ENCODE peak calls at places on chromosomes 4 and X, in four cellular contexts. One of them, this sample, is unnamed.

GRCh38 chrX:81201692-81202412 is at the start of the genes HMGN5 and SH3BGRL:
- DNase-seq in K562: peak
- DNase-seq in H1: peak
- DNase-seq in GM12891: no peak
- DNase-seq in this sample: peak

GRCh38 chr4:118760092-118760491 is 74.9 kb downstream of the METTL14 start:
- DNase-seq in K562: no peak
- DNase-seq in H1: no peak
- DNase-seq in GM12891: no peak
- DNase-seq in this sample: no peak

GRCh38 chr4:186845137-186845842 is 121.6 kb upstream of the FAT1 start:
- DNase-seq in H1: no peak
- DNase-seq in GM12891: no peak
- DNase-seq in K562: peak
- DNase-seq in this sample: no peak

GRCh38 chrX:1105671-1106419 is 106.6 kb downstream of the CRLF2 start:
- DNase-seq in GM12891: no peak
- DNase-seq in H1: no peak
- DNase-seq in K562: no peak
- DNase-seq in this sample: no peak

GRCh38 chr4:166128452-166128851 is 255.4 kb downstream of the TLL1 start:
- DNase-seq in H1: no peak
- DNase-seq in K562: no peak
- DNase-seq in GM12891: no peak
- DNase-seq in this sample: no peak

GRCh38 chr4:73868206-73869129 is 725 bp upstream of the CXCL1 start:
- DNase-seq in H1: no peak
- DNase-seq in K562: no peak
- DNase-seq in GM12891: no peak
- DNase-seq in this sample: no peak

GRCh38 chrX:131595120-131595519 is 51.2 kb downstream of the OR13H1 start:
- DNase-seq in H1: no peak
- DNase-seq in K562: no peak
- DNase-seq in GM12891: no peak
- DNase-seq in this sample: no peak

GRCh38 chr4:2954358-2955185 is 8.6 kb downstream of the NOP14 start:
- DNase-seq in K562: peak
- DNase-seq in H1: peak
- DNase-seq in GM12891: no peak
- DNase-seq in this sample: no peak

GRCh38 chrX:112868586-112868985 is 28.0 kb upstream of the AMOT start:
- DNase-seq in GM12891: no peak
- DNase-seq in K562: no peak
- DNase-seq in H1: no peak
- DNase-seq in this sample: no peak

GRCh38 chrX:110678591-110678990 is 117.0 kb downstream of the CHRDL1 start:
- DNase-seq in H1: no peak
- DNase-seq in K562: no peak
- DNase-seq in GM12891: no peak
- DNase-seq in this sample: no peak

GRCh38 chrX:57752866-57753265 is 72.8 kb upstream of the NLRP2B start:
- DNase-seq in K562: no peak
- DNase-seq in GM12891: no peak
- DNase-seq in H1: peak
- DNase-seq in this sample: no peak

GRCh38 chr4:159268607-159269006 is 165.7 kb downstream of the RAPGEF2 start:
- DNase-seq in H1: no peak
- DNase-seq in K562: no peak
- DNase-seq in GM12891: no peak
- DNase-seq in this sample: no peak

GRCh38 chr4:159269143-159269542 is 166.3 kb downstream of the RAPGEF2 start:
- DNase-seq in K562: no peak
- DNase-seq in GM12891: no peak
- DNase-seq in H1: no peak
- DNase-seq in this sample: no peak

GRCh38 chr4:159269956-159270355 is 167.1 kb downstream of the RAPGEF2 start:
- DNase-seq in K562: no peak
- DNase-seq in H1: no peak
- DNase-seq in GM12891: no peak
- DNase-seq in this sample: no peak

GRCh38 chr4:159267023-159267939 is 164.4 kb downstream of the RAPGEF2 start:
- DNase-seq in H1: no peak
- DNase-seq in GM12891: no peak
- DNase-seq in K562: no peak
- DNase-seq in this sample: no peak

GRCh38 chr4:159267940-159268327 is 165.1 kb downstream of the RAPGEF2 start:
- DNase-seq in H1: no peak
- DNase-seq in GM12891: no peak
- DNase-seq in K562: no peak
- DNase-seq in this sample: no peak
- TF ChIP-seq TAF1 in H1: no peak
- TF ChIP-seq TAF1 in GM12891: no peak
- TF ChIP-seq TAF1 in K562: no peak
- TF ChIP-seq TAF1 in this sample: no peak

GRCh38 chrX:40169193-40170086 is 71.7 kb upstream of the BCOR start:
- DNase-seq in H1: peak
- DNase-seq in K562: peak
- DNase-seq in GM12891: no peak
- DNase-seq in this sample: no peak
- TF ChIP-seq POLR2A in H1: no peak
- TF ChIP-seq POLR2A in K562: no peak
- TF ChIP-seq POLR2A in GM12891: no peak
- TF ChIP-seq POLR2A in this sample: no peak

DNA sequence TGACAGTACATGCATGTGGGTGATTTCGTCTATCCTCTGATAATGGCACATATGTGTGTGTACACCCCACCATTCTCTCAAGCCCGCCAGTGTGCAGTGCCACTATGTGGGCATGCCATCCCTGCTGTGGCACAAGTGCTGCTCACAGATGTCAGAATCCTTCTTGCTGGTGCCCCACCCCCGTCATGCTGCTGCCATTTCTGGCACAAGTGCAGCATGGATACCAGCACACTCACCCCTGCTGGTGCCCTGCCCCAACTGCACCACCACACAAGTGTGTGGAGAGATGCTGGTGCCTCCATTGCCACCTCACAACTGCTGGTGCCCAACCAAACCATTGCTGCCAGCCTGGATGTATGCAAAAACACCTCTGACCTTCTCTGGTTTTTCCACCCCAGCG is 1133.8 kb downstream of the TECRL start:
- DNase-seq in K562: no peak
- DNase-seq in GM12891: no peak
- DNase-seq in H1: no peak
- DNase-seq in this sample: no peak
- TF ChIP-seq POLR2AphosphoS5 in K562: no peak
- TF ChIP-seq POLR2AphosphoS5 in GM12891: no peak
- TF ChIP-seq POLR2AphosphoS5 in H1: no peak
- TF ChIP-seq POLR2AphosphoS5 in this sample: no peak

DNA sequence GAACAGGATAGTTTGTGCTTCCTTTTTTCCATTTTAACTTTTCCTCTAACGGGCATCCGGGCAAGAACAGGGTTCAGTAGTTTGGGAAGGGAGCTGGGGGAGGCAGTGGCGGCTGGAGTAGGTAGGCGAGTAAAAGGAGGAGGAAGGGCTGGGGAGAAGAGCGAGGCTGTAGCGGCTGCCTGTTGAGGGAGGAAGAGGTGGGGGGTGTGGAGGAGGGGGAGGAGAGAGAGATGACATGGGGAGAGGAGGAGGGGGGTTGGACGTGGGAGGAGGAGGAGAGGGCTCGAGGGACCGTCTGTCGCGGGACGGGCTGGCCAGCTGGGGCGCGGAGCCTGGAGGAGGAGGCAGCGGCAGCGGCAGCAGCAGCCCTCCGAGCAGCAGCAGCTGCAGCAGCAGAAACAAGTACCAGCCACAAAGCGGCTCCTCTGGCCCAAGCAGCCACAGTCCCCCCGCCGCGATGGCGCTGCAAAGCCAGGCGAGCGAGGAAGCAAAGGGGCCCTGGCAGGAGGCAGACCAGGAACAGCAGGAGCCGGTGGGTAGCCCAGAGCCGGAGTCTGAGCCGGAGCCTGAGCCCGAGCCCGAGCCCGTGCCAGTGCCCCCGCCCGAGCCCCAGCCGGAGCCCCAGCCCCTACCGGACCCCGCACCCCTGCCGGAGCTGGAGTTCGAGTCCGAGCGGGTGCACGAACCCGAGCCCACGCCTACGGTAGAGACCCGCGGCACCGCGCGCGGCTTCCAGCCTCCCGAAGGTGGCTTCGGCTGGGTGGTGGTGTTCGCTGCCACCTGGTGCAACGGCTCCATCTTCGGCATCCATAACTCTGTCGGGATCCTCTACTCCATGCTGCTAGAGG is at the start of gene SLC16A2:
- DNase-seq in GM12891: peak
- DNase-seq in K562: no peak
- DNase-seq in H1: peak
- DNase-seq in this sample: no peak
- TF ChIP-seq TAF1 in GM12891: no peak
- TF ChIP-seq TAF1 in K562: no peak
- TF ChIP-seq TAF1 in H1: peak
- TF ChIP-seq TAF1 in this sample: no peak

DNA sequence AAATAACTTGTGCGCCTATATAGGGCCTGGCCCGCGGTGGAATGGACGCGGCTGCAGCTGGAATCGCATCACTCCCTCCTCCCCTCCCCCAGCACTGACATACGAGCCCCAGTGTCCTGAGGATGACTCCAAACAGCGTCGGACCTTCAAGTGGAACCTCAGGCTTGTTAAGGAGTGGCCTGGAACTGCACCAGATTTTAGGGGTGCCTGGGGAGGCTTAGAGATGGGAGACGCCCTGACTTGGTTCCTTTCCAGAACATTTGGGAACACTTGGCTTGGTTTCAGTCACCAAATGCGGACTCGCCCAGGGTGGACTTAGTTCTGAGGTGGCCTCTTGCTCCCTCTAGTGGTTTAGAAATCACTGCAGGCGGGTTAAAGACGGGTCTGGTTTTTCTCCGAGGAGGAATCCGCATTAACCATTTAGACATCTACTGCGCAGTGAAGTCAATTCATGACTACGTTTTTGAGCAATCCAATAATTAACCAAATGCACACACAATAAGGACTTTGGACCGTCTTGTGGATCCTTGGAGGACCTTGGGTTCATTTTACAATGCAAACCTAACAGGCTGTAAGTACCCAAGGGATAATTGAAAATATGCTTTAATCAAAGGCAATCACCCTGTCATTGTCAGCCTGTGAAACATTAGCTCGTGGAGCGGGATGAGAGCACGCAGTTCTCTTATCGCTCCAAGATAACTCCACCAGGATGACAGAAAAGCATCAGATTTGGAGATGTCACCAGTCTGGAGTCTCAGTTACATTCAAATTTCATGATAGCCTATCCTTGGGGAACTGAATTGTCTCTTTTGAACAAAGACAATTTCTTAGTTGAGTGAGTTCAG is 11.2 kb upstream of the PDGFRA start:
- DNase-seq in GM12891: peak
- DNase-seq in K562: peak
- DNase-seq in H1: peak
- DNase-seq in this sample: no peak
- TF ChIP-seq POLR2A in GM12891: no peak
- TF ChIP-seq POLR2A in K562: no peak
- TF ChIP-seq POLR2A in H1: no peak
- TF ChIP-seq POLR2A in this sample: no peak

GRCh38 chr4:156280726-156281125 is 327.1 kb upstream of the CTSO start:
- DNase-seq in GM12891: no peak
- DNase-seq in H1: no peak
- DNase-seq in K562: no peak
- DNase-seq in this sample: no peak
- TF ChIP-seq POLR2AphosphoS5 in GM12891: no peak
- TF ChIP-seq POLR2AphosphoS5 in H1: no peak
- TF ChIP-seq POLR2AphosphoS5 in K562: no peak
- TF ChIP-seq POLR2AphosphoS5 in this sample: no peak

GRCh38 chr4:14313757-14314156 is 686.2 kb upstream of the BOD1L1 start:
- DNase-seq in GM12891: no peak
- DNase-seq in K562: no peak
- DNase-seq in H1: no peak
- DNase-seq in this sample: no peak
- TF ChIP-seq TAF1 in GM12891: no peak
- TF ChIP-seq TAF1 in K562: no peak
- TF ChIP-seq TAF1 in H1: no peak
- TF ChIP-seq TAF1 in this sample: no peak

DNA sequence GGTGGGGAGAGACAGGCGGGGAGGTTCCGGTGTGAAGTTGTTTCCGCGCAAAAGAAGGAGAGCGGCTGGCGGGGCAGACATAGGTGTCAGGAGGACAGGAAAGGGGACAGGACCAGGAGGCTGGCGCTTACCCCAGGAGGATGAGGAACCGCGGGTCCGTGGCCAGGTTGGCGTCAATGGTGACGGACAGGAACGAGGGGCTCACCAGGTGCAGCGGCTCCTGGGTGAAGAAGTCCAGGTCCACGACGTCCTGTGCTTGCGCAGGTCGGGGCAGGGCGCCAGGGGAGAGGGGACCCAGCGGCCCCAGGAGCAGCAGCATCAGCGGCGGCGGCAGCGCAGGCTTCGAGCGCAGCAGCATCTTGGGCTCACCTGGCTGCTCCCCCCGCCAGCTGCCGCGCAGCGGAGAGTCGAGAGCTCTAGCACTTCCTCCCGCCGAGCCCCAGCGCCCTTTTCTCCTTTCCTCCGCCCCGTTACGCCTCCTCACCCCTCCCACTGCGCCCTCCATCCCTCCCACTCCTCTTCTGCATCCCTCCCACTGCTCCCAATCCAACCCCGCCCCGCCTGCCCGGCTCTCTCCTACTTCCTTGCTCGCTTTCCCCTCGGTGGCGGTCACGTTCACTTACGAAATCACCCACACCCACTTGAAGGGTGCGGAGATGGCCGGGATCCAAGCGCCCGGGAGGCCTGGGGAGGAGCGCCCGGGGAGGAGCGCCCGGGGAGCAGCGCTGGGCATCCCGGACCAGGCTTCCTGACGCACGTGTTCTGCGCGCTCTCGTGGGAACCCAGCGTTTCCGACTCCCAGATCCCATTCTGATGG is at the start of gene HPSE:
- DNase-seq in H1: peak
- DNase-seq in K562: peak
- DNase-seq in GM12891: peak
- DNase-seq in this sample: peak
- TF ChIP-seq POLR2A in H1: no peak
- TF ChIP-seq POLR2A in K562: no peak
- TF ChIP-seq POLR2A in GM12891: no peak
- TF ChIP-seq POLR2A in this sample: no peak

This sample was measured in GM12892.